ENCODE peak calls at places on chromosomes 5 and 9, in nine cellular contexts. J, W, R, B, S, I, D, L and N are unnamed samples.
A peak's percentile ranks its signal among the peaks of the same experiment; 100 is the strongest.

GRCh38 chr5:9545301-9545958 is 445 bp downstream of the SEMA5A start:
- DNase-seq in L (no peak), D (no peak), I (peak; percentile 65), S (no peak), R (no peak), B (no peak), J (no peak), W (no peak), N (no peak)

GRCh38 chr5:67156976-67157583 is 39.5 kb downstream of the CD180 start:
- DNase-seq in L (peak; percentile 46), B (peak; percentile 44), W (peak; percentile 45), D (peak; percentile 60), J (peak; percentile 42), I (no peak), S (peak; percentile 47), R (no peak), N (peak; percentile 45)

GRCh38 chr5:51380603-51381207 is 2.5 kb upstream of the ISL1 start:
- DNase-seq in S (no peak), R (no peak), J (no peak), I (no peak), L (no peak), W (no peak), B (peak; percentile 53), D (no peak), N (no peak)

GRCh38 chr5:149213264-149213663 is 58.4 kb upstream of the AFAP1L1 start:
- DNase-seq in S (no peak), J (no peak), W (no peak), B (no peak), D (no peak), L (no peak), I (no peak), R (no peak), N (no peak)

GRCh38 chr5:99191181-99191775 is 262.5 kb upstream of the CHD1 start:
- DNase-seq in L (no peak), D (no peak), J (no peak), W (no peak), S (no peak), I (no peak), B (peak; percentile 1), R (no peak), N (no peak)

GRCh38 chr9:16414451-16414850 is 456.0 kb downstream of the BNC2 start:
- DNase-seq in R (no peak), J (no peak), I (no peak), S (peak; percentile 90), L (no peak), B (no peak), D (no peak), W (no peak), N (no peak)

GRCh38 chr5:60453186-60453976 is 246.6 kb downstream of the DEPDC1B start:
- DNase-seq in B (no peak), R (no peak), W (no peak), I (no peak), D (no peak), S (no peak), L (no peak), J (no peak), N (no peak)

GRCh38 chr5:157080291-157080690 is 21.4 kb upstream of the HAVCR1 start:
- DNase-seq in S (no peak), J (no peak), L (no peak), I (no peak), R (no peak), W (no peak), D (no peak), B (no peak), N (no peak)

GRCh38 chr5:1319436-1320343 is 24.8 kb upstream of the TERT start:
- DNase-seq in D (peak; percentile 15), B (no peak), R (peak; percentile 42), I (no peak), W (no peak), S (no peak), J (no peak), L (no peak), N (no peak)

GRCh38 chr5:16794381-16794913 is 141.6 kb downstream of the MYO10 start:
- DNase-seq in S (no peak), L (no peak), R (no peak), J (no peak), W (no peak), B (no peak), D (no peak), I (no peak), N (no peak)

GRCh38 chr5:94523018-94523417 is 95.4 kb downstream of the KIAA0825 start:
- DNase-seq in I (no peak), R (no peak), J (no peak), S (no peak), W (no peak), L (no peak), B (no peak), D (no peak), N (no peak)

GRCh38 chr9:12775373-12775962 is 648 bp downstream of the LURAP1L start:
- DNase-seq in R (peak; percentile 42), B (no peak), D (no peak), W (no peak), S (no peak), L (no peak), I (peak; percentile 60), J (no peak), N (no peak)

GRCh38 chr5:89043676-89044075 is 160.7 kb upstream of the MEF2C start:
- DNase-seq in S (no peak), B (peak; percentile 7), I (no peak), D (no peak), J (no peak), W (no peak), R (no peak), L (no peak), N (no peak)

GRCh38 chr5:143434261-143435206 is 31.0 kb upstream of the NR3C1 start:
- DNase-seq in D (peak; percentile 57), R (peak; percentile 85), W (peak; percentile 53), S (no peak), J (no peak), L (peak; percentile 29), I (no peak), B (peak; percentile 54), N (no peak)

GRCh38 chr5:174295736-174296481 is 250.4 kb downstream of the NSG2 start:
- DNase-seq in L (no peak), R (no peak), D (no peak), J (no peak), W (no peak), S (no peak), I (peak; percentile 32), B (no peak), N (no peak)

GRCh38 chr9:83036043-83036442 is 26.9 kb downstream of the RASEF start:
- DNase-seq in D (no peak), J (no peak), L (no peak), B (no peak), I (no peak), S (no peak), R (no peak), W (no peak), N (no peak)

GRCh38 chr5:142095035-142095434 is 13.5 kb upstream of the NDFIP1 start:
- DNase-seq in R (no peak), W (no peak), J (no peak), S (no peak), I (no peak), D (peak; percentile 56), B (no peak), L (no peak), N (no peak)

GRCh38 chr5:14720236-14720923 is 55.9 kb downstream of the OTULIN start:
- DNase-seq in B (peak; percentile 66), S (no peak), J (no peak), D (no peak), I (no peak), W (no peak), R (no peak), L (no peak), N (peak; percentile 33)

GRCh38 chr9:115673599-115673998 is 480.0 kb upstream of the PAPPA start:
- DNase-seq in J (no peak), D (no peak), W (no peak), L (no peak), R (no peak), S (peak; percentile 39), B (peak; percentile 88), I (no peak), N (no peak)

GRCh38 chr9:75064307-75065025 is 23.5 kb downstream of the NMRK1 start:
- DNase-seq in R (no peak), S (no peak), I (no peak), D (no peak), B (peak; percentile 79), J (no peak), W (no peak), L (no peak), N (no peak)

GRCh38 chr5:18699681-18700080 is 1065.4 kb downstream of the TAF11L14 start:
- DNase-seq in D (no peak), R (no peak), J (no peak), L (no peak), W (no peak), I (no peak), S (no peak), B (no peak), N (no peak)

GRCh38 chr5:169162407-169162806 is 138.5 kb downstream of the SLIT3 start:
- DNase-seq in R (no peak), B (peak; percentile 75), L (no peak), I (no peak), J (no peak), W (no peak), D (no peak), S (no peak), N (no peak)

GRCh38 chr9:68710082-68710481 is 5.0 kb downstream of the PIP5K1B start:
- DNase-seq in W (no peak), B (no peak), I (no peak), L (no peak), R (no peak), S (no peak), J (no peak), D (no peak), N (no peak)

GRCh38 chr5:6708814-6709213 is 4.4 kb upstream of the TENT4A start:
- DNase-seq in L (no peak), I (no peak), B (no peak), W (no peak), J (no peak), R (no peak), D (no peak), S (no peak), N (no peak)